ENCODE peak calls at places on chromosomes 5 and 9, in six cellular contexts. One of them, this sample, is unnamed.

GRCh38 chr5:28399211-28399610 is 1360.8 kb upstream of the CDH9 start:
- DNase-seq in OCI-LY7: no peak
- DNase-seq in fibroblast of pulmonary artery: no peak
- DNase-seq in progenitor cell of endocrine pancreas: no peak
- DNase-seq in neural progenitor cell: no peak
- DNase-seq in GM12865: no peak
- DNase-seq in this sample: no peak

GRCh38 chr9:99239341-99240055 is 17.4 kb downstream of the SEC61B start:
- DNase-seq in OCI-LY7: no peak
- DNase-seq in fibroblast of pulmonary artery: peak
- DNase-seq in progenitor cell of endocrine pancreas: no peak
- DNase-seq in neural progenitor cell: no peak
- DNase-seq in GM12865: no peak
- DNase-seq in this sample: no peak

GRCh38 chr9:6105738-6106137 is 90.3 kb upstream of the RANBP6 start:
- DNase-seq in OCI-LY7: no peak
- DNase-seq in fibroblast of pulmonary artery: no peak
- DNase-seq in progenitor cell of endocrine pancreas: no peak
- DNase-seq in neural progenitor cell: no peak
- DNase-seq in GM12865: no peak
- DNase-seq in this sample: no peak

GRCh38 chr9:99962685-99963261 is 56.3 kb downstream of the STX17 start:
- DNase-seq in OCI-LY7: no peak
- DNase-seq in fibroblast of pulmonary artery: no peak
- DNase-seq in progenitor cell of endocrine pancreas: no peak
- DNase-seq in neural progenitor cell: no peak
- DNase-seq in GM12865: no peak
- DNase-seq in this sample: no peak

GRCh38 chr9:127970401-127971313 is 10.1 kb downstream of the EEIG1 start:
- DNase-seq in OCI-LY7: peak
- DNase-seq in fibroblast of pulmonary artery: no peak
- DNase-seq in progenitor cell of endocrine pancreas: no peak
- DNase-seq in neural progenitor cell: peak
- DNase-seq in GM12865: peak
- DNase-seq in this sample: peak

GRCh38 chr5:78813906-78814518 is 165.4 kb upstream of the LHFPL2 start:
- DNase-seq in OCI-LY7: no peak
- DNase-seq in fibroblast of pulmonary artery: no peak
- DNase-seq in progenitor cell of endocrine pancreas: no peak
- DNase-seq in neural progenitor cell: no peak
- DNase-seq in GM12865: no peak
- DNase-seq in this sample: no peak

GRCh38 chr5:172877496-172878260 is 43.6 kb downstream of the ERGIC1 start:
- DNase-seq in OCI-LY7: no peak
- DNase-seq in fibroblast of pulmonary artery: no peak
- DNase-seq in progenitor cell of endocrine pancreas: no peak
- DNase-seq in neural progenitor cell: no peak
- DNase-seq in GM12865: no peak
- DNase-seq in this sample: no peak

GRCh38 chr5:112174959-112175594 is 244.0 kb downstream of the EPB41L4A start:
- DNase-seq in OCI-LY7: peak
- DNase-seq in fibroblast of pulmonary artery: peak
- DNase-seq in progenitor cell of endocrine pancreas: no peak
- DNase-seq in neural progenitor cell: peak
- DNase-seq in GM12865: peak
- DNase-seq in this sample: peak

GRCh38 chr5:14267166-14267838 is 124.2 kb downstream of the TRIO start:
- DNase-seq in OCI-LY7: no peak
- DNase-seq in fibroblast of pulmonary artery: no peak
- DNase-seq in progenitor cell of endocrine pancreas: no peak
- DNase-seq in neural progenitor cell: no peak
- DNase-seq in GM12865: no peak
- DNase-seq in this sample: no peak
- TF ChIP-seq CTCF in OCI-LY7: peak
- TF ChIP-seq CTCF in fibroblast of pulmonary artery: no peak
- TF ChIP-seq CTCF in progenitor cell of endocrine pancreas: peak
- TF ChIP-seq CTCF in neural progenitor cell: no peak
- TF ChIP-seq CTCF in GM12865: no peak
- TF ChIP-seq CTCF in this sample: no peak

GRCh38 chr9:3181049-3181953 is 337.4 kb upstream of the PUM3 start:
- DNase-seq in OCI-LY7: peak
- DNase-seq in fibroblast of pulmonary artery: peak
- DNase-seq in progenitor cell of endocrine pancreas: peak
- DNase-seq in neural progenitor cell: peak
- DNase-seq in GM12865: peak
- DNase-seq in this sample: peak
- TF ChIP-seq CTCF in OCI-LY7: no peak
- TF ChIP-seq CTCF in fibroblast of pulmonary artery: no peak
- TF ChIP-seq CTCF in progenitor cell of endocrine pancreas: peak
- TF ChIP-seq CTCF in neural progenitor cell: peak
- TF ChIP-seq CTCF in GM12865: peak
- TF ChIP-seq CTCF in this sample: peak

GRCh38 chr5:93589812-93590215 is 6.8 kb downstream of the NR2F1 start:
- DNase-seq in OCI-LY7: no peak
- DNase-seq in fibroblast of pulmonary artery: no peak
- DNase-seq in progenitor cell of endocrine pancreas: no peak
- DNase-seq in neural progenitor cell: peak
- DNase-seq in GM12865: no peak
- DNase-seq in this sample: no peak
- TF ChIP-seq CTCF in OCI-LY7: no peak
- TF ChIP-seq CTCF in fibroblast of pulmonary artery: peak
- TF ChIP-seq CTCF in progenitor cell of endocrine pancreas: no peak
- TF ChIP-seq CTCF in neural progenitor cell: no peak
- TF ChIP-seq CTCF in GM12865: no peak
- TF ChIP-seq CTCF in this sample: no peak

GRCh38 chr5:127011961-127012644 is 18.3 kb downstream of the MARCHF3 start:
- DNase-seq in OCI-LY7: no peak
- DNase-seq in fibroblast of pulmonary artery: peak
- DNase-seq in progenitor cell of endocrine pancreas: no peak
- DNase-seq in neural progenitor cell: no peak
- DNase-seq in GM12865: peak
- DNase-seq in this sample: peak

GRCh38 chr5:127012933-127013332 is 17.4 kb downstream of the MARCHF3 start:
- DNase-seq in OCI-LY7: no peak
- DNase-seq in fibroblast of pulmonary artery: peak
- DNase-seq in progenitor cell of endocrine pancreas: no peak
- DNase-seq in neural progenitor cell: no peak
- DNase-seq in GM12865: no peak
- DNase-seq in this sample: no peak

GRCh38 chr5:127011151-127011550 is 19.2 kb downstream of the MARCHF3 start:
- DNase-seq in OCI-LY7: no peak
- DNase-seq in fibroblast of pulmonary artery: peak
- DNase-seq in progenitor cell of endocrine pancreas: no peak
- DNase-seq in neural progenitor cell: no peak
- DNase-seq in GM12865: no peak
- DNase-seq in this sample: no peak

GRCh38 chr5:127014573-127014972 is 15.8 kb downstream of the MARCHF3 start:
- DNase-seq in OCI-LY7: no peak
- DNase-seq in fibroblast of pulmonary artery: no peak
- DNase-seq in progenitor cell of endocrine pancreas: no peak
- DNase-seq in neural progenitor cell: no peak
- DNase-seq in GM12865: no peak
- DNase-seq in this sample: no peak

GRCh38 chr5:127013407-127013806 is 17.0 kb downstream of the MARCHF3 start:
- DNase-seq in OCI-LY7: no peak
- DNase-seq in fibroblast of pulmonary artery: no peak
- DNase-seq in progenitor cell of endocrine pancreas: no peak
- DNase-seq in neural progenitor cell: no peak
- DNase-seq in GM12865: no peak
- DNase-seq in this sample: no peak
- TF ChIP-seq CTCF in OCI-LY7: no peak
- TF ChIP-seq CTCF in fibroblast of pulmonary artery: no peak
- TF ChIP-seq CTCF in progenitor cell of endocrine pancreas: no peak
- TF ChIP-seq CTCF in neural progenitor cell: no peak
- TF ChIP-seq CTCF in GM12865: no peak
- TF ChIP-seq CTCF in this sample: no peak

This sample was measured in activated CD8-positive, alpha-beta T cell treated with anti-CD3 and anti-CD28 coated beads for 36 hours.